ENCODE peak calls at places on chromosomes 11 and 22, in seven cellular contexts. One of them, this sample, is unnamed.

GRCh38 chr11:117573326-117573725 is 223.7 kb downstream of the DSCAML1 start:
- DNase-seq in pancreas: no peak
- DNase-seq in GM23338: no peak
- DNase-seq in mesenchymal stem cell: no peak
- DNase-seq in WERI-Rb-1: no peak
- DNase-seq in transverse colon: no peak
- DNase-seq in Peyer's patch: no peak
- DNase-seq in this sample: no peak

GRCh38 chr22:25760294-25760693 is 18.3 kb downstream of the MYO18B start:
- DNase-seq in WERI-Rb-1: no peak
- DNase-seq in pancreas: no peak
- DNase-seq in GM23338: no peak
- DNase-seq in Peyer's patch: no peak
- DNase-seq in transverse colon: no peak
- DNase-seq in mesenchymal stem cell: no peak
- DNase-seq in this sample: no peak

GRCh38 chr22:31652129-31652528 is 9.9 kb downstream of the PISD start:
- DNase-seq in Peyer's patch: no peak
- DNase-seq in pancreas: no peak
- DNase-seq in GM23338: no peak
- DNase-seq in mesenchymal stem cell: no peak
- DNase-seq in transverse colon: no peak
- DNase-seq in WERI-Rb-1: no peak
- DNase-seq in this sample: no peak

GRCh38 chr11:118522571-118523072 is 4.7 kb upstream of the TTC36 start:
- DNase-seq in pancreas: no peak
- DNase-seq in Peyer's patch: no peak
- DNase-seq in mesenchymal stem cell: peak; percentile 38
- DNase-seq in GM23338: peak; percentile 71
- DNase-seq in WERI-Rb-1: peak; percentile 48
- DNase-seq in transverse colon: no peak
- DNase-seq in this sample: no peak

GRCh38 chr11:47466701-47467250 is 17.8 kb upstream of the RAPSN start:
- DNase-seq in Peyer's patch: peak; percentile 57
- DNase-seq in WERI-Rb-1: peak; percentile 21
- DNase-seq in GM23338: peak; percentile 41
- DNase-seq in transverse colon: peak; percentile 46
- DNase-seq in pancreas: peak; percentile 75
- DNase-seq in mesenchymal stem cell: no peak
- DNase-seq in this sample: peak; percentile 16

GRCh38 chr11:100640646-100641045 is 46.4 kb upstream of the ARHGAP42 start:
- DNase-seq in Peyer's patch: no peak
- DNase-seq in transverse colon: no peak
- DNase-seq in WERI-Rb-1: no peak
- DNase-seq in GM23338: no peak
- DNase-seq in pancreas: no peak
- DNase-seq in mesenchymal stem cell: no peak
- DNase-seq in this sample: no peak

GRCh38 chr11:134207538-134208239 is 16.1 kb downstream of the NCAPD3 start:
- DNase-seq in WERI-Rb-1: peak; percentile 63
- DNase-seq in pancreas: no peak
- DNase-seq in GM23338: peak; percentile 64
- DNase-seq in Peyer's patch: peak; percentile 55
- DNase-seq in transverse colon: peak; percentile 47
- DNase-seq in mesenchymal stem cell: peak; percentile 35
- DNase-seq in this sample: peak; percentile 7

GRCh38 chr11:15819679-15820286 is 536.6 kb downstream of the SOX6 start:
- DNase-seq in GM23338: peak; percentile 76
- DNase-seq in pancreas: peak; percentile 77
- DNase-seq in transverse colon: peak; percentile 87
- DNase-seq in Peyer's patch: peak; percentile 87
- DNase-seq in mesenchymal stem cell: peak; percentile 42
- DNase-seq in WERI-Rb-1: peak; percentile 62
- DNase-seq in this sample: peak; percentile 88

GRCh38 chr11:69890476-69890875 is 71.3 kb upstream of the FGF3 start:
- DNase-seq in pancreas: no peak
- DNase-seq in transverse colon: no peak
- DNase-seq in WERI-Rb-1: no peak
- DNase-seq in mesenchymal stem cell: no peak
- DNase-seq in Peyer's patch: peak; percentile 51
- DNase-seq in GM23338: no peak
- DNase-seq in this sample: no peak

GRCh38 chr11:41921991-41922390 is 462.5 kb upstream of the LRRC4C start:
- DNase-seq in transverse colon: no peak
- DNase-seq in mesenchymal stem cell: no peak
- DNase-seq in GM23338: peak; percentile 31
- DNase-seq in WERI-Rb-1: no peak
- DNase-seq in pancreas: no peak
- DNase-seq in Peyer's patch: no peak
- DNase-seq in this sample: no peak

GRCh38 chr11:58923300-58923788 is 15.9 kb upstream of the GLYATL1 start:
- DNase-seq in GM23338: peak; percentile 92
- DNase-seq in Peyer's patch: no peak
- DNase-seq in pancreas: no peak
- DNase-seq in mesenchymal stem cell: peak; percentile 40
- DNase-seq in WERI-Rb-1: no peak
- DNase-seq in transverse colon: peak; percentile 21
- DNase-seq in this sample: no peak

GRCh38 chr11:117143390-117143789 is 697 bp upstream of the PAFAH1B2 start:
- DNase-seq in WERI-Rb-1: peak; percentile 45
- DNase-seq in GM23338: peak; percentile 72
- DNase-seq in transverse colon: peak; percentile 58
- DNase-seq in mesenchymal stem cell: peak; percentile 44
- DNase-seq in pancreas: peak; percentile 62
- DNase-seq in Peyer's patch: peak; percentile 50
- DNase-seq in this sample: no peak

GRCh38 chr11:2771758-2772466 is 72.1 kb upstream of the KCNQ1OT1 start:
- DNase-seq in pancreas: peak; percentile 7
- DNase-seq in transverse colon: no peak
- DNase-seq in Peyer's patch: peak; percentile 37
- DNase-seq in GM23338: no peak
- DNase-seq in WERI-Rb-1: peak; percentile 77
- DNase-seq in mesenchymal stem cell: no peak
- DNase-seq in this sample: no peak

GRCh38 chr11:17533782-17534415 is 10.3 kb downstream of the USH1C start:
- DNase-seq in mesenchymal stem cell: no peak
- DNase-seq in WERI-Rb-1: no peak
- DNase-seq in pancreas: no peak
- DNase-seq in Peyer's patch: no peak
- DNase-seq in transverse colon: no peak
- DNase-seq in GM23338: no peak
- DNase-seq in this sample: no peak

GRCh38 chr22:30062256-30062655 is 18.0 kb upstream of the HORMAD2 start:
- DNase-seq in WERI-Rb-1: no peak
- DNase-seq in mesenchymal stem cell: no peak
- DNase-seq in GM23338: no peak
- DNase-seq in Peyer's patch: no peak
- DNase-seq in transverse colon: peak; percentile 52
- DNase-seq in pancreas: no peak
- DNase-seq in this sample: no peak

GRCh38 chr11:129013737-129014475 is 71.2 kb upstream of the TP53AIP1 start:
- DNase-seq in transverse colon: peak; percentile 60
- DNase-seq in pancreas: no peak
- DNase-seq in GM23338: no peak
- DNase-seq in WERI-Rb-1: no peak
- DNase-seq in mesenchymal stem cell: no peak
- DNase-seq in Peyer's patch: no peak
- DNase-seq in this sample: no peak

GRCh38 chr22:42437488-42438292 is 5.5 kb upstream of the NFAM1 start:
- DNase-seq in pancreas: peak; percentile 77
- DNase-seq in Peyer's patch: peak; percentile 83
- DNase-seq in transverse colon: peak; percentile 82
- DNase-seq in WERI-Rb-1: peak; percentile 83
- DNase-seq in mesenchymal stem cell: peak; percentile 55
- DNase-seq in GM23338: peak; percentile 87
- DNase-seq in this sample: peak; percentile 69

GRCh38 chr22:42439021-42439420 is 6.8 kb upstream of the NFAM1 start:
- DNase-seq in GM23338: no peak
- DNase-seq in WERI-Rb-1: no peak
- DNase-seq in transverse colon: no peak
- DNase-seq in Peyer's patch: no peak
- DNase-seq in pancreas: no peak
- DNase-seq in mesenchymal stem cell: no peak
- DNase-seq in this sample: no peak

GRCh38 chr22:42439821-42440674 is 7.8 kb upstream of the NFAM1 start:
- DNase-seq in WERI-Rb-1: no peak
- DNase-seq in GM23338: no peak
- DNase-seq in transverse colon: no peak
- DNase-seq in Peyer's patch: no peak
- DNase-seq in mesenchymal stem cell: peak; percentile 19
- DNase-seq in pancreas: peak; percentile 53
- DNase-seq in this sample: no peak

GRCh38 chr22:42436402-42436801 is 4.2 kb upstream of the NFAM1 start:
- DNase-seq in WERI-Rb-1: no peak
- DNase-seq in Peyer's patch: no peak
- DNase-seq in mesenchymal stem cell: no peak
- DNase-seq in pancreas: no peak
- DNase-seq in transverse colon: no peak
- DNase-seq in GM23338: no peak
- DNase-seq in this sample: no peak

DNA sequence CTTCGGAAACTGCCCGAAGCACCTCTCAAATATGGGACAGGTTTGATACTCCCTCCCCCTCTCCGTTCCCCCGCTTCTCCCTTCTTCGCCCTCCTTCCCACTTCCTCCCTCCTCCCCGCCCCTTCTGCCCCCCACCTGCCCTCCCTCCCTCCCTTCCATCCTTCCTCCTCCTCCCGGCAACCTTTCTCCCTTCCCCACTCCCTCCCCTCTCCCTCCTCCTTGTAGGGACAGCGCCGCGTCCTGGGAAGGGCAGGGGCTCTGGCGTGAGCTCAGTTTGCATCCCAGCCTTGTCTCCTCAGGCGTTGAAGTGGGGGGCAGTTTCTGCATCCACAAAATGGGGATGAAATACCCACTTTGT is 6.1 kb upstream of the NFAM1 start:
- DNase-seq in WERI-Rb-1: no peak
- DNase-seq in GM23338: peak; percentile 89
- DNase-seq in Peyer's patch: no peak
- DNase-seq in pancreas: no peak
- DNase-seq in transverse colon: no peak
- DNase-seq in mesenchymal stem cell: no peak
- DNase-seq in this sample: no peak
- H3K27ac ChIP-seq in WERI-Rb-1: no peak overlapping the region
- H3K27ac ChIP-seq in GM23338: no peak overlapping the region
- H3K27ac ChIP-seq in Peyer's patch: no peak overlapping the region
- H3K27ac ChIP-seq in pancreas: peak overlapping the region; percentile 78
- H3K27ac ChIP-seq in transverse colon: peak overlapping the region; percentile 55
- H3K27ac ChIP-seq in mesenchymal stem cell: no peak overlapping the region
- H3K27ac ChIP-seq in this sample: no peak overlapping the region

DNA sequence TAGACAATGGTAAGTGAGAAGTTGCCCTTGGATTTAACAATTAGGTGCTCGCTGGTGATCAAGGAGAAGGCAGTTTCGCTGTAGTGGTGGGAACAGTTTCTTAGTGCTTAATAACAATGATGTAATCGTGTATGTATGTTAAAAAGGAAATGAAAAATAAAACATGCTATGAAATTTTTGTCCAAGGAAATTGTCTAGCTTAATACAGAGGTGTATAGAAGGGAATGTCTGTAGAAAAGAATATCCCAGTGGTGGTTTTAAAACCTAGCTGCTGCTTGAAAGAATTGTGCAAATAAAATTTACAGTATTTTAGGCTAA is 53.1 kb downstream of the SWAP70 start:
- DNase-seq in transverse colon: no peak
- DNase-seq in Peyer's patch: no peak
- DNase-seq in WERI-Rb-1: no peak
- DNase-seq in pancreas: no peak
- DNase-seq in mesenchymal stem cell: no peak
- DNase-seq in GM23338: no peak
- DNase-seq in this sample: no peak
- H3K27ac ChIP-seq in transverse colon: peak overlapping the region; percentile 18
- H3K27ac ChIP-seq in Peyer's patch: peak overlapping the region; percentile 50
- H3K27ac ChIP-seq in WERI-Rb-1: no peak overlapping the region
- H3K27ac ChIP-seq in pancreas: peak overlapping the region; percentile 30
- H3K27ac ChIP-seq in mesenchymal stem cell: peak overlapping the region; percentile 40
- H3K27ac ChIP-seq in GM23338: peak overlapping the region; percentile 51
- H3K27ac ChIP-seq in this sample: no peak overlapping the region

GRCh38 chr22:19172213-19173046 is 6.1 kb downstream of the SLC25A1 start:
- DNase-seq in pancreas: no peak
- DNase-seq in WERI-Rb-1: no peak
- DNase-seq in Peyer's patch: no peak
- DNase-seq in transverse colon: no peak
- DNase-seq in GM23338: no peak
- DNase-seq in mesenchymal stem cell: no peak
- DNase-seq in this sample: no peak
- H3K27ac ChIP-seq in pancreas: peak overlapping the region; percentile 80
- H3K27ac ChIP-seq in WERI-Rb-1: peak overlapping the region; percentile 83
- H3K27ac ChIP-seq in Peyer's patch: peak overlapping the region; percentile 81
- H3K27ac ChIP-seq in transverse colon: peak overlapping the region; percentile 87
- H3K27ac ChIP-seq in GM23338: peak overlapping the region; percentile 74
- H3K27ac ChIP-seq in mesenchymal stem cell: no peak overlapping the region
- H3K27ac ChIP-seq in this sample: peak overlapping the region; percentile 87

DNA sequence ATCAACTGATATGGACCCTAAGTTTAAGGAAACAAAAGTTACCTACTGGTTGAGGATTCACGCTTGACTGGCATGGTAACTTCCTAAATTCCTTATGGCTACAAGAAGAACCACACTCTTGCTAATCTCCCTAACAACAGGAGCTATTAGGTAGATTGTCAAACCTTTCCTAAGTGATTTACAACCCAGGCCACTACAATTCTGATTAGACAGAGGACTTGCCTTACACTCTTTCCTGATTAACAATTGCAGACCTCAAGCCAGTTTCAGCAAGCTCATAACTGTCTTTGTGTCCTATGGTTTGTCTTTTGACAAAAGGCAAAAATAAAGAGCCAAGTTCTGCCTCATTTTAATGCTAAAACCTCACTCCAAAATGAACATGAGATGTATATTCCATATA is 16.3 kb downstream of the OR52K2 start:
- DNase-seq in Peyer's patch: no peak
- DNase-seq in mesenchymal stem cell: no peak
- DNase-seq in transverse colon: no peak
- DNase-seq in WERI-Rb-1: no peak
- DNase-seq in GM23338: no peak
- DNase-seq in pancreas: no peak
- DNase-seq in this sample: no peak
- H3K27ac ChIP-seq in Peyer's patch: no peak overlapping the region
- H3K27ac ChIP-seq in mesenchymal stem cell: no peak overlapping the region
- H3K27ac ChIP-seq in transverse colon: no peak overlapping the region
- H3K27ac ChIP-seq in WERI-Rb-1: no peak overlapping the region
- H3K27ac ChIP-seq in GM23338: no peak overlapping the region
- H3K27ac ChIP-seq in pancreas: no peak overlapping the region
- H3K27ac ChIP-seq in this sample: no peak overlapping the region

DNA sequence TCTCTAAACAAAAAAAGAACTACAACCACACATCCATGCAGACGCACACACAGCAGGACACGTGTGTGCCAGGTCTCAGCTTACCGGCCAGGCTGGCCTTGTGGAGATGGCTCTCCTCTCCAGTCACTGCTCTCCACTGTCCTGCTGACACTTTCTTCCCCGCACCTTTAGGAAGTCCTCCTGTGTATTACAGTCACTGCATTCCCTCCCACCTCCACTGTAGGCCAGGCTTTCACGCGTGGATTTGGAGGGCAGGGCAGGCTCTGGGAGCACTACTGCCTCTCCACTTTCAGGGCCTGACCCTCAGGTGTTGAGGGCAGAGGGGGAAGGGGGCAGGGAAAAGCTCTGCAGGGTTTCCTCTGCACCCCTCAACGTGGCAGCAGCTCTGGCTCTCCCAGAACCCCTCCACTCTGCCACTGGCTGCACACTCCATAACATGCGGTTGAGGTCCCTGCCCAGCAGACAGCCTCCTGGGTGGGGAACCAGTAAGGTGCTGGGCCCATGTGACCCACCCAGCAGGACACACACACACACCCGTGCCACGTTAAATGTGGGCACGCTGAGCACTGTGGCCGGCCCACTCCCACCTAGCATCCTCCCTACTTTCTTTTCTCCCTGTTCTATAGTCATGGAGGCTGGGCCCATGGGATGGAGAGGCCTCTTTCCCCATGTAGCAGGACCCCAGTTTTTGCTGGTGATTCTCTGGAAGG is 107.0 kb upstream of the PITPNB start:
- DNase-seq in Peyer's patch: no peak
- DNase-seq in mesenchymal stem cell: no peak
- DNase-seq in WERI-Rb-1: peak; percentile 2
- DNase-seq in GM23338: no peak
- DNase-seq in transverse colon: no peak
- DNase-seq in pancreas: no peak
- DNase-seq in this sample: no peak
- H3K27ac ChIP-seq in Peyer's patch: no peak overlapping the region
- H3K27ac ChIP-seq in mesenchymal stem cell: no peak overlapping the region
- H3K27ac ChIP-seq in WERI-Rb-1: no peak overlapping the region
- H3K27ac ChIP-seq in GM23338: no peak overlapping the region
- H3K27ac ChIP-seq in transverse colon: no peak overlapping the region
- H3K27ac ChIP-seq in pancreas: no peak overlapping the region
- H3K27ac ChIP-seq in this sample: no peak overlapping the region

This sample was measured in substantia nigra.